ENCODE peak calls at places on chromosome 22, in ten cellular contexts. One of them, this sample, is unnamed.

GRCh38 chr22:44360686-44361381 is 48.1 kb upstream of the SHISAL1 start:
- DNase-seq in uterus: no peak
- DNase-seq in IMR-90: peak; percentile 80
- DNase-seq in heart left ventricle: peak; percentile 77
- DNase-seq in stomach: peak; percentile 78
- DNase-seq in adrenal gland: peak; percentile 53
- DNase-seq in body of pancreas: no peak
- DNase-seq in transverse colon: peak; percentile 17
- DNase-seq in HCT116: no peak
- DNase-seq in right lobe of liver: no peak
- DNase-seq in this sample: no peak

GRCh38 chr22:46576556-46577351 is 39.3 kb upstream of the CELSR1 start:
- DNase-seq in body of pancreas: peak; percentile 72
- DNase-seq in stomach: peak; percentile 68
- DNase-seq in heart left ventricle: peak; percentile 50
- DNase-seq in adrenal gland: no peak
- DNase-seq in transverse colon: peak; percentile 66
- DNase-seq in uterus: peak; percentile 53
- DNase-seq in right lobe of liver: peak; percentile 66
- DNase-seq in HCT116: no peak
- DNase-seq in IMR-90: peak; percentile 35
- DNase-seq in this sample: peak; percentile 57

GRCh38 chr22:28773461-28773867 is 969 bp downstream of the CCDC117 start:
- DNase-seq in transverse colon: no peak
- DNase-seq in IMR-90: peak; percentile 69
- DNase-seq in right lobe of liver: no peak
- DNase-seq in uterus: no peak
- DNase-seq in body of pancreas: no peak
- DNase-seq in HCT116: no peak
- DNase-seq in adrenal gland: no peak
- DNase-seq in heart left ventricle: no peak
- DNase-seq in stomach: no peak
- DNase-seq in this sample: no peak

GRCh38 chr22:36383110-36383581 is 4.6 kb downstream of the MYH9 start:
- DNase-seq in transverse colon: peak; percentile 83
- DNase-seq in right lobe of liver: no peak
- DNase-seq in heart left ventricle: no peak
- DNase-seq in HCT116: no peak
- DNase-seq in uterus: no peak
- DNase-seq in IMR-90: peak; percentile 94
- DNase-seq in body of pancreas: peak; percentile 52
- DNase-seq in adrenal gland: no peak
- DNase-seq in stomach: peak; percentile 68
- DNase-seq in this sample: peak; percentile 65

GRCh38 chr22:21982338-21982965 is at the start of gene TOP3B:
- DNase-seq in IMR-90: peak; percentile 69
- DNase-seq in adrenal gland: peak; percentile 78
- DNase-seq in body of pancreas: peak; percentile 86
- DNase-seq in HCT116: peak; percentile 43
- DNase-seq in uterus: peak; percentile 75
- DNase-seq in heart left ventricle: peak; percentile 85
- DNase-seq in right lobe of liver: peak; percentile 82
- DNase-seq in stomach: peak; percentile 88
- DNase-seq in transverse colon: peak; percentile 86
- DNase-seq in this sample: peak; percentile 91

GRCh38 chr22:45516923-45517675 is 14.4 kb downstream of the FBLN1 start:
- DNase-seq in heart left ventricle: no peak
- DNase-seq in right lobe of liver: no peak
- DNase-seq in transverse colon: no peak
- DNase-seq in adrenal gland: no peak
- DNase-seq in HCT116: no peak
- DNase-seq in IMR-90: peak; percentile 62
- DNase-seq in uterus: no peak
- DNase-seq in body of pancreas: peak; percentile 28
- DNase-seq in stomach: no peak
- DNase-seq in this sample: no peak

GRCh38 chr22:43228863-43229262 is 41.9 kb upstream of the TTLL12 start:
- DNase-seq in HCT116: no peak
- DNase-seq in body of pancreas: no peak
- DNase-seq in adrenal gland: no peak
- DNase-seq in right lobe of liver: no peak
- DNase-seq in stomach: no peak
- DNase-seq in IMR-90: no peak
- DNase-seq in transverse colon: no peak
- DNase-seq in heart left ventricle: no peak
- DNase-seq in uterus: no peak
- DNase-seq in this sample: no peak

GRCh38 chr22:44709881-44710400 is 7.9 kb downstream of the PRR5 start:
- DNase-seq in stomach: no peak
- DNase-seq in transverse colon: no peak
- DNase-seq in right lobe of liver: no peak
- DNase-seq in adrenal gland: no peak
- DNase-seq in body of pancreas: no peak
- DNase-seq in heart left ventricle: no peak
- DNase-seq in uterus: no peak
- DNase-seq in HCT116: no peak
- DNase-seq in IMR-90: no peak
- DNase-seq in this sample: no peak

GRCh38 chr22:31497148-31497938 is 1.0 kb downstream of the SFI1 start:
- DNase-seq in adrenal gland: no peak
- DNase-seq in uterus: no peak
- DNase-seq in HCT116: no peak
- DNase-seq in body of pancreas: no peak
- DNase-seq in stomach: no peak
- DNase-seq in right lobe of liver: no peak
- DNase-seq in transverse colon: no peak
- DNase-seq in IMR-90: no peak
- DNase-seq in heart left ventricle: no peak
- DNase-seq in this sample: peak; percentile 42

GRCh38 chr22:25718109-25718830 is 23.7 kb upstream of the MYO18B start:
- DNase-seq in transverse colon: no peak
- DNase-seq in body of pancreas: no peak
- DNase-seq in IMR-90: no peak
- DNase-seq in uterus: no peak
- DNase-seq in HCT116: no peak
- DNase-seq in heart left ventricle: no peak
- DNase-seq in adrenal gland: no peak
- DNase-seq in right lobe of liver: no peak
- DNase-seq in stomach: no peak
- DNase-seq in this sample: no peak

GRCh38 chr22:27554106-27554814 is 247.3 kb downstream of the MN1 start:
- DNase-seq in uterus: peak; percentile 44
- DNase-seq in heart left ventricle: no peak
- DNase-seq in right lobe of liver: no peak
- DNase-seq in IMR-90: peak; percentile 20
- DNase-seq in transverse colon: peak; percentile 51
- DNase-seq in stomach: peak; percentile 30
- DNase-seq in body of pancreas: no peak
- DNase-seq in adrenal gland: peak; percentile 16
- DNase-seq in HCT116: no peak
- DNase-seq in this sample: no peak

GRCh38 chr22:33666661-33667619 is 253.3 kb downstream of the LARGE1 start:
- DNase-seq in transverse colon: peak; percentile 14
- DNase-seq in stomach: peak; percentile 39
- DNase-seq in HCT116: no peak
- DNase-seq in heart left ventricle: no peak
- DNase-seq in right lobe of liver: no peak
- DNase-seq in IMR-90: no peak
- DNase-seq in uterus: no peak
- DNase-seq in adrenal gland: no peak
- DNase-seq in body of pancreas: no peak
- DNase-seq in this sample: no peak

GRCh38 chr22:47329727-47330653 is 567.5 kb downstream of the TBC1D22A start:
- DNase-seq in transverse colon: no peak
- DNase-seq in body of pancreas: no peak
- DNase-seq in right lobe of liver: no peak
- DNase-seq in stomach: no peak
- DNase-seq in heart left ventricle: no peak
- DNase-seq in uterus: no peak
- DNase-seq in HCT116: no peak
- DNase-seq in adrenal gland: no peak
- DNase-seq in IMR-90: no peak
- DNase-seq in this sample: no peak

DNA sequence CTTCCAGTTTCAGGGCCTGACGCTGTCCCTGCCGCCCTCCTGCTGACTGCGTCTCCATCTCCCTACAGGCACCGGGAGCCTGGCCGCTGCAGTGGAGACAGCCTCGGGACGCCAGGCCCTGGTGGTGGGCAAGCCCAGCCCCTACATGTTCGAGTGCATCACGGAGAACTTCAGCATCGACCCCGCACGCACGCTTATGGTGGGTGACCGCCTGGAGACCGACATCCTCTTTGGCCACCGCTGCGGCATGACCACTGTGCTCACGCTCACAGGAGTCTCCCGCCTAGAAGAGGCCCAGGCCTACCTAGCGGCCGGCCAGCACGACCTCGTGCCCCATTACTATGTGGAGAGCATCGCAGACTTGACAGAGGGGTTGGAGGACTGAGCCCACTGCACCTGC is 7.0 kb downstream of the PDXP start:
- DNase-seq in heart left ventricle: no peak
- DNase-seq in body of pancreas: no peak
- DNase-seq in stomach: no peak
- DNase-seq in IMR-90: no peak
- DNase-seq in uterus: no peak
- DNase-seq in adrenal gland: no peak
- DNase-seq in HCT116: no peak
- DNase-seq in right lobe of liver: no peak
- DNase-seq in transverse colon: no peak
- DNase-seq in this sample: no peak
- TF ChIP-seq POLR2A in heart left ventricle: no peak
- TF ChIP-seq POLR2A in body of pancreas: no peak
- TF ChIP-seq POLR2A in stomach: no peak
- TF ChIP-seq POLR2A in IMR-90: no peak
- TF ChIP-seq POLR2A in uterus: no peak
- TF ChIP-seq POLR2A in adrenal gland: no peak
- TF ChIP-seq POLR2A in HCT116: no peak
- TF ChIP-seq POLR2A in right lobe of liver: no peak
- TF ChIP-seq POLR2A in transverse colon: no peak
- TF ChIP-seq POLR2A in this sample: no peak

GRCh38 chr22:37676691-37677627 is 1.5 kb downstream of the LGALS1 start:
- DNase-seq in transverse colon: peak; percentile 93
- DNase-seq in IMR-90: peak; percentile 98
- DNase-seq in heart left ventricle: peak; percentile 91
- DNase-seq in uterus: peak; percentile 96
- DNase-seq in stomach: peak; percentile 85
- DNase-seq in right lobe of liver: peak; percentile 85
- DNase-seq in adrenal gland: peak; percentile 92
- DNase-seq in body of pancreas: peak; percentile 91
- DNase-seq in HCT116: peak; percentile 69
- DNase-seq in this sample: peak; percentile 84
- TF ChIP-seq POLR2A in transverse colon: peak; percentile 62
- TF ChIP-seq POLR2A in IMR-90: peak; percentile 90
- TF ChIP-seq POLR2A in heart left ventricle: no peak
- TF ChIP-seq POLR2A in uterus: no peak
- TF ChIP-seq POLR2A in stomach: no peak
- TF ChIP-seq POLR2A in right lobe of liver: peak; percentile 52
- TF ChIP-seq POLR2A in adrenal gland: peak; percentile 49
- TF ChIP-seq POLR2A in body of pancreas: peak; percentile 63
- TF ChIP-seq POLR2A in HCT116: no peak
- TF ChIP-seq POLR2A in this sample: no peak

DNA sequence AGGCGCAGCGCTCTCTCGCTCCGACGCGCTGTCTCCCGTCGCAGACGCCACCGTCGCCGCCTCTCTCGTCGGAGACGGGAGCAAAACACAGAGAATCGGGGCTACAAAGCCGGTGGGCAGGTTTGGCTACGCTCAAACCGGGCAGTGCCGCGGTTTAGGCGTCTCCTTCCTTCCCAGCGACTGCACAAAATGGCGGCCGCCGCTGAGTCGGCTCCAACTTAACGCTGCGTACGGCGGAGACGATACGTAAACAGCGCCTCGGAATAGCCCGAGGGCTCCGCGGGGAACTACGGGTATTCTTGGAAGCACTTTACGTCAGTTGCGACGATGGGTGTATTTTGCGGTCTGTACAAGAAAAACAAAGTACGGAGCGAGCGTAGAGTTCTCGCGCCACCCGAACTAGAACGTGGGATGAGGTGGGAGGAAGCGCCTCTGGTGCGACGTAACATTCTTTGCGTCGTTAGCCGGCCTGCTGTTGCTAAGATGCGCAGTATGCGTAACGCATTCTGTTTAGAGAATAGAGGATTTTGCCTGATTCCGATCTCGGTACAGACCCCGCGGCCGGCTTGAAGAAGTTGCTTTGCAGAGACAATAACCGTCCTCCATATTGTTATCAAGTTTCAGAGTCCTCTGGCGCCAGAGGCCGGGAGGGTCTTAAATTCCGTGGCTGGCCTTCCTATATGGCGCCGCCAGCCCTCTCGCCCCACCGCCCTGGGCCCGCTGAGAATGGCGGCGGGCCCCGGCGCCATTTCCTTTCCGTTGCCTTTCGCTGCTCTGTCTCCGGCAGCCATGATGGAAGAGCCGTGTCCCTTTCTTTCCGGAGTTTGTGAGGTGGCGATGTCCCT is at the start of gene DDX17:
- DNase-seq in IMR-90: peak; percentile 97
- DNase-seq in HCT116: peak; percentile 91
- DNase-seq in transverse colon: peak; percentile 95
- DNase-seq in right lobe of liver: peak; percentile 93
- DNase-seq in body of pancreas: peak; percentile 96
- DNase-seq in stomach: peak; percentile 96
- DNase-seq in uterus: peak; percentile 94
- DNase-seq in adrenal gland: peak; percentile 93
- DNase-seq in heart left ventricle: peak; percentile 94
- DNase-seq in this sample: peak; percentile 99
- TF ChIP-seq POLR2A in IMR-90: peak; percentile 94
- TF ChIP-seq POLR2A in HCT116: peak; percentile 10
- TF ChIP-seq POLR2A in transverse colon: peak; percentile 82
- TF ChIP-seq POLR2A in right lobe of liver: peak; percentile 56
- TF ChIP-seq POLR2A in body of pancreas: peak; percentile 90
- TF ChIP-seq POLR2A in stomach: peak; percentile 29
- TF ChIP-seq POLR2A in uterus: peak; percentile 58
- TF ChIP-seq POLR2A in adrenal gland: peak; percentile 67
- TF ChIP-seq POLR2A in heart left ventricle: peak; percentile 9
- TF ChIP-seq POLR2A in this sample: peak; percentile 90

DNA sequence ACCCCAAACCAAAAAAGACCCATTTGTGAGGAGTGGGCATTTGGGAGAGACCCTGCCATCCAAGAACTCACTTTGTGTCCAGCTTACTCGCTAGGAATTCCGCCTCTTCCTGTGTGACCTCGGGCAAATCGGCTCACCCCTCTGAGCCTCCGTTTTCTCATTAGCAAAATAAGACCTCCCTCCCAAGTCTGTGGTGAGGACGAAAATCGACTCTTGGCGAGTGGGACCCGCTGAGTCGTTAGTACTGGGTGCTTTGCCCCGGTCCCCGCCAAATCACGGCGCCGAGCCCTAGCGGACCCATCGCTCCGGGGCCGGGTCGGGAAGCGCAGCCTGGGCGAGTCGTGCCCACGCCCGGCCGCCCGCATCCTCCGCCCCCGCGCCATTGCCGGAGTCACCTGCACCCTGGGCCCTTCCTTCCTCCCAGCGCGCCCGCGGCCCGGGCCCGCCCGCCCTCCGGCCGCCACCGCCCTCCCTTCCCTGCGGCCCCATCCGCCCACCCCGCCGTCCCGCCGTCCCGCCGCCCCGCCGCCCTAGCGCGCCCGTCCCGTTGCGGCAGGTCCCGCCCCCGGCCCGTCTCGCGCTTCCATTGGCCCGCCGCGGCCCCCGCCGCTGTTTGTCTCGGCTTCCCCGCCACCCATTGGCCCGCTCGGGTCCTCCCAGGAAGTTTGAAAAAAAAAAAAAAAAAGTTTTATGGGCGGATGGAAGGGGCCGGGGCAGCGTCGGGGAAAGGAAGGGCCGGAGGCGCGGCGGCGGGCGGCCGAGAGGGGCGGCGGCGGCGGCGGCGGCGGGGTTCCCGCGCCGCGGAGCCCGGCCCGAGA is 48.9 kb downstream of the TRIOBP start:
- DNase-seq in HCT116: no peak
- DNase-seq in heart left ventricle: peak; percentile 94
- DNase-seq in transverse colon: peak; percentile 95
- DNase-seq in body of pancreas: peak; percentile 94
- DNase-seq in right lobe of liver: peak; percentile 94
- DNase-seq in stomach: peak; percentile 95
- DNase-seq in adrenal gland: peak; percentile 88
- DNase-seq in IMR-90: peak; percentile 84
- DNase-seq in uterus: peak; percentile 91
- DNase-seq in this sample: peak; percentile 90
- TF ChIP-seq POLR2A in HCT116: no peak
- TF ChIP-seq POLR2A in heart left ventricle: no peak
- TF ChIP-seq POLR2A in transverse colon: peak; percentile 28
- TF ChIP-seq POLR2A in body of pancreas: peak; percentile 47
- TF ChIP-seq POLR2A in right lobe of liver: peak; percentile 64
- TF ChIP-seq POLR2A in stomach: no peak
- TF ChIP-seq POLR2A in adrenal gland: peak; percentile 52
- TF ChIP-seq POLR2A in IMR-90: peak; percentile 33
- TF ChIP-seq POLR2A in uterus: peak; percentile 50
- TF ChIP-seq POLR2A in this sample: peak; percentile 24

This sample was measured in erythroblast.